ENCODE peak calls at places on chromosome 5, in seven cellular contexts. One of them, this sample, is unnamed.

GRCh38 chr5:154267516-154267915 is 77.0 kb downstream of the GALNT10 start:
- DNase-seq in HS-5: no peak
- DNase-seq in body of pancreas: no peak
- DNase-seq in activated CD4-positive, alpha-beta T cell treated with anti-CD3 and anti-CD28 coated beads, Interleukin-2, amount 10 ng/mL, durations not matched to agents 7 days and 5 days: no peak
- DNase-seq in GM12865: no peak
- DNase-seq in A549: no peak
- DNase-seq in T follicular helper cell: no peak
- DNase-seq in this sample: no peak

GRCh38 chr5:62475072-62475471 is 62.5 kb downstream of the IPO11 start:
- DNase-seq in HS-5: peak
- DNase-seq in body of pancreas: no peak
- DNase-seq in activated CD4-positive, alpha-beta T cell treated with anti-CD3 and anti-CD28 coated beads, Interleukin-2, amount 10 ng/mL, durations not matched to agents 7 days and 5 days: no peak
- DNase-seq in GM12865: no peak
- DNase-seq in A549: peak
- DNase-seq in T follicular helper cell: no peak
- DNase-seq in this sample: peak

GRCh38 chr5:178675922-178676321 is 49.1 kb upstream of the CLK4 start:
- DNase-seq in HS-5: no peak
- DNase-seq in body of pancreas: no peak
- DNase-seq in activated CD4-positive, alpha-beta T cell treated with anti-CD3 and anti-CD28 coated beads, Interleukin-2, amount 10 ng/mL, durations not matched to agents 7 days and 5 days: no peak
- DNase-seq in GM12865: no peak
- DNase-seq in A549: no peak
- DNase-seq in T follicular helper cell: no peak
- DNase-seq in this sample: no peak

GRCh38 chr5:52837068-52837467 is 49.4 kb downstream of the ITGA1 start:
- DNase-seq in HS-5: no peak
- DNase-seq in body of pancreas: no peak
- DNase-seq in activated CD4-positive, alpha-beta T cell treated with anti-CD3 and anti-CD28 coated beads, Interleukin-2, amount 10 ng/mL, durations not matched to agents 7 days and 5 days: no peak
- DNase-seq in GM12865: no peak
- DNase-seq in A549: no peak
- DNase-seq in T follicular helper cell: no peak
- DNase-seq in this sample: no peak

GRCh38 chr5:146365618-146366017 is 27.0 kb downstream of the POU4F3 start:
- DNase-seq in HS-5: no peak
- DNase-seq in body of pancreas: no peak
- DNase-seq in activated CD4-positive, alpha-beta T cell treated with anti-CD3 and anti-CD28 coated beads, Interleukin-2, amount 10 ng/mL, durations not matched to agents 7 days and 5 days: no peak
- DNase-seq in GM12865: no peak
- DNase-seq in A549: no peak
- DNase-seq in T follicular helper cell: no peak
- DNase-seq in this sample: no peak

GRCh38 chr5:66828551-66829421 is 232.6 kb downstream of the MAST4 start:
- DNase-seq in HS-5: no peak
- DNase-seq in body of pancreas: peak
- DNase-seq in activated CD4-positive, alpha-beta T cell treated with anti-CD3 and anti-CD28 coated beads, Interleukin-2, amount 10 ng/mL, durations not matched to agents 7 days and 5 days: peak
- DNase-seq in GM12865: no peak
- DNase-seq in A549: no peak
- DNase-seq in T follicular helper cell: peak
- DNase-seq in this sample: no peak

GRCh38 chr5:171418982-171419662 is at the start of gene FGF18:
- DNase-seq in HS-5: no peak
- DNase-seq in body of pancreas: peak
- DNase-seq in activated CD4-positive, alpha-beta T cell treated with anti-CD3 and anti-CD28 coated beads, Interleukin-2, amount 10 ng/mL, durations not matched to agents 7 days and 5 days: peak
- DNase-seq in GM12865: peak
- DNase-seq in A549: peak
- DNase-seq in T follicular helper cell: no peak
- DNase-seq in this sample: no peak

GRCh38 chr5:173762930-173763329 is 125.2 kb upstream of the CPEB4 start:
- DNase-seq in HS-5: no peak
- DNase-seq in body of pancreas: no peak
- DNase-seq in activated CD4-positive, alpha-beta T cell treated with anti-CD3 and anti-CD28 coated beads, Interleukin-2, amount 10 ng/mL, durations not matched to agents 7 days and 5 days: no peak
- DNase-seq in GM12865: no peak
- DNase-seq in A549: no peak
- DNase-seq in T follicular helper cell: no peak
- DNase-seq in this sample: no peak

GRCh38 chr5:159262859-159263568 is at the start of gene UBLCP1:
- DNase-seq in HS-5: peak
- DNase-seq in body of pancreas: peak
- DNase-seq in activated CD4-positive, alpha-beta T cell treated with anti-CD3 and anti-CD28 coated beads, Interleukin-2, amount 10 ng/mL, durations not matched to agents 7 days and 5 days: peak
- DNase-seq in GM12865: peak
- DNase-seq in A549: peak
- DNase-seq in T follicular helper cell: peak
- DNase-seq in this sample: peak

GRCh38 chr5:33105521-33105941 is 335.2 kb upstream of the TARS1 start:
- DNase-seq in HS-5: peak
- DNase-seq in body of pancreas: no peak
- DNase-seq in activated CD4-positive, alpha-beta T cell treated with anti-CD3 and anti-CD28 coated beads, Interleukin-2, amount 10 ng/mL, durations not matched to agents 7 days and 5 days: no peak
- DNase-seq in GM12865: no peak
- DNase-seq in A549: no peak
- DNase-seq in T follicular helper cell: no peak
- DNase-seq in this sample: no peak